ENCODE peak calls at places on chromosomes 13 and 19, in six cellular contexts. X is RWPE2, Q is left kidney, J is ovary, W is left lung, I is Caki2. R is an unnamed sample.

GRCh38 chr13:111920306-111920931 is 146.5 kb upstream of the SOX1 start:
- DNase-seq in X (no peak), Q (no peak), J (no peak), W (no peak), I (no peak), R (no peak)

GRCh38 chr19:1252221-1252817 is 3.9 kb downstream of the MIDN start:
- DNase-seq in X (peak; percentile 92), Q (peak; percentile 74), J (peak; percentile 90), W (peak; percentile 96), I (peak; percentile 92), R (peak; percentile 96)

GRCh38 chr19:46860846-46861690 is at the start of gene ARHGAP35:
- DNase-seq in X (no peak), Q (peak; percentile 47), J (peak; percentile 81), W (peak; percentile 82), I (no peak), R (no peak)

GRCh38 chr13:97298816-97299215 is 76.7 kb downstream of the MBNL2 start:
- DNase-seq in X (no peak), Q (peak; percentile 49), J (no peak), W (no peak), I (no peak), R (no peak)

GRCh38 chr13:30429721-30430694 is 7.7 kb downstream of the UBE2L5 start:
- DNase-seq in X (no peak), Q (no peak), J (no peak), W (no peak), I (peak; percentile 76), R (no peak)

GRCh38 chr19:4524808-4525562 is 6.7 kb upstream of the PLIN4 start:
- DNase-seq in X (no peak), Q (peak; percentile 61), J (peak; percentile 62), W (peak; percentile 90), I (no peak), R (no peak)

GRCh38 chr13:113121183-113121927 is 1.2 kb upstream of the F10 start:
- DNase-seq in X (no peak), Q (no peak), J (no peak), W (peak; percentile 49), I (no peak), R (no peak)

GRCh38 chr19:34733266-34733825 is 697 bp upstream of the ZNF181 start:
- DNase-seq in X (no peak), Q (peak; percentile 93), J (no peak), W (no peak), I (no peak), R (no peak)

GRCh38 chr13:45718063-45718462 is 15.9 kb downstream of the CBY2 start:
- DNase-seq in X (no peak), Q (peak; percentile 67), J (no peak), W (no peak), I (no peak), R (no peak)

GRCh38 chr19:55980415-55980814 is 6.2 kb upstream of the NLRP5 start:
- DNase-seq in X (no peak), Q (no peak), J (no peak), W (no peak), I (no peak), R (no peak)

GRCh38 chr13:99796175-99796819 is 175.3 kb downstream of the ZIC5 start:
- DNase-seq in X (no peak), Q (peak; percentile 93), J (no peak), W (no peak), I (peak; percentile 29), R (no peak)

GRCh38 chr13:111460548-111461444 is 140.4 kb downstream of the TEX29 start:
- DNase-seq in X (no peak), Q (peak; percentile 81), J (peak; percentile 25), W (no peak), I (peak; percentile 8), R (peak; percentile 23)

GRCh38 chr13:41505209-41505835 is 48.0 kb downstream of the RGCC start:
- DNase-seq in X (no peak), Q (no peak), J (no peak), W (no peak), I (peak; percentile 3), R (no peak)

GRCh38 chr13:88656751-88657150 is 985.6 kb downstream of the SLITRK5 start:
- DNase-seq in X (no peak), Q (no peak), J (no peak), W (no peak), I (no peak), R (no peak)

GRCh38 chr13:46962286-46962941 is 65.6 kb upstream of the HTR2A start:
- DNase-seq in X (no peak), Q (peak; percentile 14), J (no peak), W (no peak), I (peak; percentile 5), R (no peak)

GRCh38 chr19:6060600-6061391 is 49.5 kb downstream of the RFX2 start:
- DNase-seq in X (peak; percentile 91), Q (peak; percentile 79), J (no peak), W (peak; percentile 78), I (no peak), R (peak; percentile 59)

GRCh38 chr19:55563261-55563690 is 17.4 kb downstream of the ZNF579 start:
- DNase-seq in X (no peak), Q (peak; percentile 82), J (no peak), W (no peak), I (no peak), R (no peak)

GRCh38 chr13:46893820-46894533 is 2.9 kb downstream of the HTR2A start:
- DNase-seq in X (no peak), Q (peak; percentile 84), J (peak; percentile 84), W (peak; percentile 93), I (peak; percentile 53), R (no peak)

GRCh38 chr19:3163230-3163886 is 15.2 kb upstream of the S1PR4 start:
- DNase-seq in X (no peak), Q (peak; percentile 85), J (peak; percentile 76), W (peak; percentile 93), I (no peak), R (no peak)

GRCh38 chr19:14553042-14553938 is 18.6 kb downstream of the NDUFB7 start:
- DNase-seq in X (no peak), Q (no peak), J (no peak), W (peak; percentile 71), I (no peak), R (no peak)

GRCh38 chr19:18152817-18153554 is at the start of gene PIK3R2:
- DNase-seq in X (peak; percentile 98), Q (peak; percentile 100), J (peak; percentile 100), W (peak; percentile 98), I (peak; percentile 99), R (peak; percentile 100)

GRCh38 chr19:34317311-34317927 is 47.6 kb upstream of the GPI start:
- DNase-seq in X (no peak), Q (peak; percentile 64), J (no peak), W (no peak), I (peak; percentile 75), R (no peak)

GRCh38 chr13:74135306-74136088 is 1.3 kb upstream of the KLF12 start:
- DNase-seq in X (peak; percentile 70), Q (peak; percentile 95), J (peak; percentile 84), W (peak; percentile 86), I (peak; percentile 73), R (peak; percentile 33)

GRCh38 chr19:32750441-32751055 is 31.0 kb downstream of the TDRD12 start:
- DNase-seq in X (no peak), Q (no peak), J (no peak), W (no peak), I (no peak), R (no peak)

GRCh38 chr19:13150919-13151604 is 851 bp downstream of the IER2 start:
- DNase-seq in X (no peak), Q (peak; percentile 68), J (peak; percentile 73), W (peak; percentile 80), I (no peak), R (peak; percentile 48)

GRCh38 chr13:64709079-64709478 is 2521.1 kb downstream of the PCDH9 start:
- DNase-seq in X (no peak), Q (peak; percentile 12), J (no peak), W (no peak), I (no peak), R (no peak)

GRCh38 chr19:6216996-6217751 is 62.6 kb downstream of the MLLT1 start:
- DNase-seq in X (peak; percentile 34), Q (peak; percentile 99), J (peak; percentile 84), W (peak; percentile 76), I (no peak), R (no peak)

GRCh38 chr19:15180451-15181390 is 20.1 kb downstream of the NOTCH3 start:
- DNase-seq in X (no peak), Q (peak; percentile 63), J (no peak), W (peak; percentile 84), I (peak; percentile 65), R (no peak)

GRCh38 chr19:5823579-5824281 is 15.8 kb downstream of the FUT6 start:
- DNase-seq in X (no peak), Q (no peak), J (no peak), W (no peak), I (no peak), R (no peak)

GRCh38 chr19:29104605-29105241 is 108.2 kb downstream of the UQCRFS1 start:
- DNase-seq in X (no peak), Q (no peak), J (no peak), W (no peak), I (no peak), R (no peak)

R was measured in breast epithelium.